ENCODE peak calls at places on chromosomes 3 and 15, in eight cellular contexts. R is tibial artery; G is cardiac muscle cell; T is A549; W is heart right ventricle; P is lung; U is fibroblast of lung; Z is CD8-positive, alpha-beta memory T cell. S is an unnamed sample. For H3K4me1, the result is how much of the 10 kb centered on the place peaks cover.

GRCh38 chr3:126446791-126447190 is 28.9 kb downstream of the ZXDC start:
- DNase-seq in R (no peak), G (no peak), T (no peak), W (no peak), P (no peak), U (no peak), Z (no peak), S (no peak)

GRCh38 chr3:53733433-53733832 is 112.8 kb downstream of the CHDH start:
- DNase-seq in R (no peak), G (no peak), T (no peak), W (no peak), P (no peak), U (peak), Z (no peak), S (no peak)

GRCh38 chr3:73536336-73536895 is 88.3 kb downstream of the PDZRN3 start:
- DNase-seq in R (no peak), G (no peak), T (no peak), W (no peak), P (no peak), U (no peak), Z (no peak), S (no peak)

GRCh38 chr3:54888162-54888561 is 39.7 kb downstream of the LRTM1 start:
- DNase-seq in R (no peak), G (no peak), T (no peak), W (no peak), P (no peak), U (no peak), Z (no peak), S (no peak)

GRCh38 chr3:79517766-79518413 is 249.9 kb downstream of the ROBO1 start:
- DNase-seq in R (no peak), G (peak), T (no peak), W (no peak), P (no peak), U (peak), Z (no peak), S (peak)

GRCh38 chr15:71352125-71352524 is 236.9 kb downstream of the THSD4 start:
- DNase-seq in R (no peak), G (no peak), T (no peak), W (no peak), P (no peak), U (no peak), Z (no peak), S (no peak)

GRCh38 chr15:82664021-82664420 is 16.9 kb upstream of the CPEB1 start:
- DNase-seq in R (no peak), G (no peak), T (no peak), W (no peak), P (no peak), U (no peak), Z (no peak), S (no peak)

GRCh38 chr3:13022348-13023250 is 50.6 kb downstream of the IQSEC1 start:
- DNase-seq in R (peak), G (peak), T (peak), W (peak), P (peak), U (peak), Z (no peak), S (no peak)

GRCh38 chr15:77824361-77824985 is 191.8 kb upstream of the LINGO1 start:
- DNase-seq in R (no peak), G (no peak), T (no peak), W (no peak), P (no peak), U (no peak), Z (no peak), S (no peak)

GRCh38 chr3:127849368-127849767 is 27.1 kb upstream of the MGLL start:
- DNase-seq in R (no peak), G (no peak), T (no peak), W (no peak), P (no peak), U (no peak), Z (no peak), S (no peak)

GRCh38 chr3:107431048-107431297 is 53.7 kb downstream of the CCDC54 start:
- DNase-seq in R (peak), G (no peak), T (no peak), W (no peak), P (peak), U (no peak), Z (peak), S (no peak)

GRCh38 chr3:62597481-62597880 is 224.1 kb upstream of the FEZF2 start:
- DNase-seq in R (no peak), G (no peak), T (no peak), W (no peak), P (no peak), U (peak), Z (no peak), S (no peak)

GRCh38 chr3:141462176-141462859 is 24.5 kb upstream of the RASA2 start:
- DNase-seq in R (no peak), G (no peak), T (no peak), W (no peak), P (no peak), U (no peak), Z (no peak), S (no peak)

GRCh38 chr3:189766416-189766815 is 135.2 kb downstream of the TP63 start:
- DNase-seq in R (no peak), G (no peak), T (no peak), W (no peak), P (no peak), U (no peak), Z (no peak), S (no peak)

GRCh38 chr15:73325191-73325980 is 43.4 kb downstream of the HCN4 start:
- DNase-seq in R (no peak), G (no peak), T (no peak), W (no peak), P (no peak), U (no peak), Z (no peak), S (no peak)

GRCh38 chr3:134355416-134355815 is 18.8 kb downstream of the AMOTL2 start:
- DNase-seq in R (peak), G (no peak), T (no peak), W (no peak), P (no peak), U (no peak), Z (no peak), S (no peak)
- H3K4me1 ChIP-seq in R (half or more), G (under half), T (half or more), W (under half), P (under half), U (half or more), Z (under half), S (under half)

GRCh38 chr15:75696303-75696657 is 16.4 kb downstream of the CSPG4 start:
- DNase-seq in R (peak), G (no peak), T (no peak), W (no peak), P (no peak), U (no peak), Z (no peak), S (no peak)
- H3K4me1 ChIP-seq in R (half or more), G (under half), T (under half), W (under half), P (under half), U (half or more), Z (under half), S (under half)

GRCh38 chr3:70979983-70980645 is 603.4 kb downstream of the FOXP1 start:
- DNase-seq in R (no peak), G (no peak), T (no peak), W (no peak), P (no peak), U (peak), Z (no peak), S (no peak)

GRCh38 chr3:70982700-70983140 is 600.8 kb downstream of the FOXP1 start:
- DNase-seq in R (peak), G (no peak), T (peak), W (peak), P (no peak), U (peak), Z (no peak), S (no peak)

GRCh38 chr3:70982274-70982673 is 601.3 kb downstream of the FOXP1 start:
- DNase-seq in R (no peak), G (no peak), T (no peak), W (no peak), P (no peak), U (no peak), Z (no peak), S (no peak)

GRCh38 chr3:70981252-70981933 is 602.1 kb downstream of the FOXP1 start:
- DNase-seq in R (no peak), G (no peak), T (no peak), W (no peak), P (no peak), U (no peak), Z (no peak), S (no peak)

GRCh38 chr3:70980646-70981031 is 602.9 kb downstream of the FOXP1 start:
- DNase-seq in R (no peak), G (no peak), T (no peak), W (no peak), P (no peak), U (peak), Z (no peak), S (peak)
- H3K4me1 ChIP-seq in R (half or more), G (under half), T (under half), W (under half), P (under half), U (under half), Z (under half), S (under half)

GRCh38 chr3:184570035-184570434 is 8.4 kb downstream of the EPHB3 start:
- DNase-seq in R (no peak), G (no peak), T (no peak), W (no peak), P (no peak), U (no peak), Z (no peak), S (no peak)

GRCh38 chr3:184568918-184569829 is 7.6 kb downstream of the EPHB3 start:
- DNase-seq in R (peak), G (peak), T (no peak), W (peak), P (peak), U (peak), Z (no peak), S (no peak)

GRCh38 chr3:184566441-184567414 is 5.1 kb downstream of the EPHB3 start:
- DNase-seq in R (no peak), G (no peak), T (no peak), W (no peak), P (no peak), U (no peak), Z (no peak), S (peak)

GRCh38 chr3:184568591-184568917 is 7.0 kb downstream of the EPHB3 start:
- DNase-seq in R (no peak), G (no peak), T (no peak), W (no peak), P (no peak), U (no peak), Z (no peak), S (no peak)

GRCh38 chr3:184567924-184568590 is 6.5 kb downstream of the EPHB3 start:
- DNase-seq in R (no peak), G (no peak), T (no peak), W (no peak), P (no peak), U (no peak), Z (no peak), S (no peak)
- H3K4me1 ChIP-seq in R (under half), G (half or more), T (under half), W (under half), P (under half), U (under half), Z (under half), S (under half)

DNA sequence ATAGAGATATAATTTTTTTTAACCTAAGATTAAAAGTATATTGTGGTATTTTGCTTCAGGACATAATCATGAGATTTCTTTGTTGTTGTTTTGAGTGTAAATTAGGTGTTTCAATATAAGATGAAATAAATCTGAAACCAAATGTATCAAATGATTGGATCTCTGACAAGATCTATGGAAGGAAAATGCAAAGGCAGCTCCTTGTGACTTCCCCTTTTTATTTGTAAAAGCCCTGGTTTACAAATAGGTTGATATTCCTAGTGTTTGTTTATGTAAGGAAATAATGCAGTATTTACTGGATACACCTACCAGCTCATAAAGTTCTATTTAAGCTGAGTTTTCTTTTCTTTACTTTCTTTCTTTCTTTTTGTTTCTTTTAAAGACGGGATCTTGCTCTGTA is 35.9 kb downstream of the STT3B start:
- DNase-seq in R (no peak), G (no peak), T (no peak), W (no peak), P (no peak), U (no peak), Z (no peak), S (no peak)
- H3K4me1 ChIP-seq in R (under half), G (under half), T (under half), W (under half), P (under half), U (under half), Z (half or more), S (under half)

GRCh38 chr3:16427309-16427965 is 86.1 kb downstream of the RFTN1 start:
- DNase-seq in R (peak), G (peak), T (no peak), W (no peak), P (peak), U (peak), Z (no peak), S (no peak)

GRCh38 chr3:16425398-16426057 is 88.0 kb downstream of the RFTN1 start:
- DNase-seq in R (no peak), G (no peak), T (no peak), W (no peak), P (no peak), U (no peak), Z (no peak), S (no peak)

GRCh38 chr3:16426665-16427064 is 86.8 kb downstream of the RFTN1 start:
- DNase-seq in R (no peak), G (no peak), T (no peak), W (no peak), P (no peak), U (no peak), Z (no peak), S (no peak)

GRCh38 chr3:16423298-16423697 is 90.2 kb downstream of the RFTN1 start:
- DNase-seq in R (no peak), G (no peak), T (no peak), W (no peak), P (peak), U (no peak), Z (no peak), S (no peak)

GRCh38 chr3:16423947-16424673 is 89.4 kb downstream of the RFTN1 start:
- DNase-seq in R (no peak), G (no peak), T (no peak), W (no peak), P (no peak), U (no peak), Z (no peak), S (no peak)
- H3K4me1 ChIP-seq in R (under half), G (under half), T (under half), W (under half), P (under half), U (under half), Z (under half), S (under half)

GRCh38 chr3:120793601-120794000 is 51.1 kb downstream of the GTF2E1 start:
- DNase-seq in R (no peak), G (no peak), T (no peak), W (no peak), P (no peak), U (no peak), Z (no peak), S (no peak)
- H3K4me1 ChIP-seq in R (under half), G (under half), T (under half), W (under half), P (under half), U (under half), Z (under half), S (under half)

DNA sequence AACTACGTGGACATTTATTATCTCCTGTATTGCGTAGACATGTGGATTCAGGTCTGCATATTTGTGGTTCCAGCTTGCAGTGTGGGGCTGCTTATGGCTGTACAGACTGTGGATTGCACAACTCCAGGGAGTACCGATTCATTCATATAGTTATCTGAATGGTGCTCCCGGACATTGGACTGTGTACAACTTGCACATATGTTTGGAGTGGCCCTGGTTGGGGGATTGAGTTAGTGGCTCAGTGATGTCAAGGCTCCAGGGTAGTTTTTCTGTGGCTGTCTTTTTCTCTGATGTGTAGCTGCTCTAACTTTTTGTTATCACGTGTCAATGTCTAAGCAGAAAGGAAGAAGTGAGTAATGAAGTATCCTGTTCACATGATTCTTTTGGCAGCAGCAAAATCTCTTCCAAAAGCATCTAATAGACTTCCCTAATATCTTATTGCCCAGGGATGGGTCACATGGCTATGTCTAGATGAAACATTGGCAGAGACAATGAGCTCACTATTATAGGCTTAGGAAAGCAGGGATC is 15.8 kb downstream of the ST3GAL6 start:
- DNase-seq in R (no peak), G (no peak), T (no peak), W (no peak), P (no peak), U (peak), Z (no peak), S (peak)
- H3K4me1 ChIP-seq in R (half or more), G (under half), T (under half), W (under half), P (under half), U (under half), Z (under half), S (under half)

GRCh38 chr3:129006864-129007263 is 5.8 kb downstream of the EFCC1 start:
- DNase-seq in R (no peak), G (no peak), T (no peak), W (no peak), P (no peak), U (no peak), Z (no peak), S (no peak)

GRCh38 chr3:129003578-129004112 is 2.5 kb downstream of the EFCC1 start:
- DNase-seq in R (no peak), G (peak), T (no peak), W (peak), P (peak), U (no peak), Z (peak), S (peak)

GRCh38 chr3:129004639-129005295 is 3.7 kb downstream of the EFCC1 start:
- DNase-seq in R (no peak), G (no peak), T (no peak), W (no peak), P (no peak), U (no peak), Z (no peak), S (peak)

GRCh38 chr3:129007792-129008191 is 6.7 kb downstream of the EFCC1 start:
- DNase-seq in R (no peak), G (no peak), T (no peak), W (no peak), P (no peak), U (no peak), Z (no peak), S (no peak)

DNA sequence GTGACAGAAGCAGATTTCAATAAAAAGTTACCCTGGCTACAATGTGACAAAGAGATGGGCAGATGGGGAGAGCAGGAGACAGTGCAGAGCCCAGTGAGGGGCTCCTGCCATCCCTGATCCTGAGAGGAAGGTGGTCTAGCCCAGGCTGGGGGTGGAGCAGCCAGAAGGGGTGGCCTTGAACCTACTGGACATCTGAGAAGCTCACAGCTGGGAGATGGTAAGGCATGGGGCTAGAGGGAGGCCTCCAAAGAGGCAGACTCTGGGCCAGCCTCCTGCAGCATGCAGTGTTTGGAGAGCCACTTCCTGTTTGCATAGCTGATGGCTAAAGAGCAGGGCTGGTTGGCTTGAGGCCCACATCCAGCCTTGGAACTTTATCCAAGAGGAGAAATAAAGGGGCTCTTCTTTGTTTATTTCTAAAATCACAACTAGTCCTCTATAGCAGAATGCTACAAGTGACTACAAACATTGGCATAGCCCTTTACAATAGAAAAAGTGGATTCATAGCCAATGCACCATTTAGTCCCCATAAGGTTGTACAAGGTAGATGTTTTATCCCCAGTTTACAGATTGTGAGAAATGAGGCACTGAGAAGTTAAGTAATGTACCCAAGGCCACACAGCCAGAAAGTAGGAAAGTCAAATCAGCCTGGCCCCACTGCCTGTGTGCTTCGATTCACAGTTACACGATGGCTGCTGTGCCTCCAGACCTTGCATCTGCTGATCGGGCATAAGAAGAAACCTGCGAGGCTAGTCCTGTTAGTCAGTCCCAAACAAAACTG is 4.6 kb downstream of the EFCC1 start:
- DNase-seq in R (no peak), G (no peak), T (no peak), W (peak), P (peak), U (peak), Z (no peak), S (no peak)
- H3K4me1 ChIP-seq in R (under half), G (under half), T (under half), W (under half), P (under half), U (under half), Z (under half), S (under half)

DNA sequence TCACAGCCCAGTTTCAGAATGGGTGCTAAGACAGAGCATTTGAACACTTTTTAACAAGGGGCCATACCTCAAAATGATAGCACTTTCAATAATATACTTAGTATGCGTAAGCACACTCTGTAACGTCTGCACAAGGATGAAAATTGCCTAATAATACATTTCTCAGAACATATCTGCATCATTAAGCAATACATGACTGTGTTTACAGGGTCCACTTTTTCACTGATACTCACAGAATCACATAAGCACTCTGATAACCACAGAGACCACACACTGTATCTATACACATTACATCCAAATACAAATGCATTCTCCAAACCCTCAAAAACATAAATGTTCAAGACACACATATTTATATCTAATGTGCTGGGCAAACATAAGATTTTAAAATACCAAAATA is 79.8 kb downstream of the NR1I2 start:
- DNase-seq in R (no peak), G (no peak), T (no peak), W (no peak), P (no peak), U (no peak), Z (no peak), S (no peak)
- H3K4me1 ChIP-seq in R (under half), G (under half), T (under half), W (under half), P (under half), U (under half), Z (under half), S (under half)

S was measured in small intestine.